ENCODE peak calls at places on chromosomes 3 and 15, in seven cellular contexts. X, S, U, P, C, T and A are unnamed samples.

GRCh38 chr3:55567615-55568014 is 80.5 kb upstream of the WNT5A start:
- DNase-seq in X (no peak), S (no peak), U (no peak), P (peak), C (no peak), T (no peak), A (no peak)

GRCh38 chr3:109195812-109196211 is 59.3 kb downstream of the C3orf85 start:
- DNase-seq in X (no peak), S (no peak), U (peak), P (no peak), C (no peak), T (no peak), A (no peak)

GRCh38 chr15:87816016-87816415 is 440.5 kb downstream of the NTRK3 start:
- DNase-seq in X (no peak), S (no peak), U (no peak), P (peak), C (no peak), T (no peak), A (no peak)

GRCh38 chr15:33623010-33623409 is 312.2 kb downstream of the RYR3 start:
- DNase-seq in X (no peak), S (peak), U (no peak), P (no peak), C (no peak), T (no peak), A (no peak)

GRCh38 chr3:47365213-47366153 is 15.3 kb upstream of the PTPN23 start:
- DNase-seq in X (no peak), S (no peak), U (peak), P (peak), C (peak), T (no peak), A (no peak)

GRCh38 chr3:179969525-179969924 is 67.2 kb downstream of the PEX5L start:
- DNase-seq in X (no peak), S (no peak), U (peak), P (peak), C (no peak), T (no peak), A (no peak)

GRCh38 chr15:83928878-83929418 is 275.0 kb downstream of the ADAMTSL3 start:
- DNase-seq in X (no peak), S (no peak), U (no peak), P (no peak), C (no peak), T (no peak), A (peak)

GRCh38 chr15:99682455-99682854 is 50.8 kb downstream of the LYSMD4 start:
- DNase-seq in X (no peak), S (no peak), U (peak), P (peak), C (no peak), T (no peak), A (no peak)

GRCh38 chr15:42392309-42393024 is 33.2 kb downstream of the CAPN3 start:
- DNase-seq in X (no peak), S (no peak), U (no peak), P (no peak), C (peak), T (no peak), A (no peak)

DNA sequence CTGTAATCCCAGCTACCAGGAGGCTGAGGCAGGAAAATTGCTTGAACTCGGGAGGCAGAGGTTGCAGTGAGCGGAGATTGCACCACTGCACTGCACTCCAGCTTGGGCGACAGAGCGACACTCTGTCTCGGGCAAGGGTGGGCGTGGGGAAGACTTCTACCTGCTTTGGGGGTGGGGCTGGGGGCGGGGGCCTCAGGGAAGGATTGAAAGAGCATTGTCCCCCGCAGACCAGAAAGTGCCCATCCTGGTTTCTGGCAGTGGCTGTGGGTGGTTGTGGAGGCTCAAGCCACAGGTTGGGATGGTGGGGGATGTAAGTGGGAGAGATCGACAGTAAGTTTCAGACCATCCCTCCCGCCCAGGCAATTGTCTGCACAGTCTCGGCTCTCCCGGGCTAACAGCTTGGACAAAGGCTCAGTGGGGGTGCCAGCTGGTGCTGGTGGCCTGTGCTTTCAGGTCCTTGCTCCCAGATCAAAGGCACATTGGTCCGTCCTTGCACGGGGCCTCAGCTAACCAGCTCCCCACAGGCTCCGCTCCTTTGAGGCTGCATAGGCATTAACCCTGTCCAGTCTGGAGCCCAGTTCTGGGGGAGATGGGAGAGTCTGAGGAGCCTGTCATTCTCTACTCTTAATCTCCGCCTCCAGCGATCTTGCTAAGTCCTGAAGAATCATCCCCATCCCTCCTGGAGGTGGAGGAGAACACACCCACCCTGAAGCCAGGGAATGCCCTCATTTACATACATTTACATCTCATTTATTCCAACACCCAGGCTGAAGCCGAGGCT is 8.6 kb downstream of the SCN5A start:
- DNase-seq in X (peak), S (peak), U (no peak), P (no peak), C (no peak), T (peak), A (no peak)
- H3K9ac ChIP-seq in X (no peak), S (no peak), U (no peak), P (no peak), C (no peak), T (no peak), A (no peak)

GRCh38 chr3:138079901-138080300 is 35.5 kb downstream of the DZIP1L start:
- DNase-seq in X (no peak), S (no peak), U (no peak), P (no peak), C (no peak), T (no peak), A (no peak)

GRCh38 chr3:138084196-138084595 is 31.2 kb downstream of the DZIP1L start:
- DNase-seq in X (no peak), S (no peak), U (no peak), P (no peak), C (no peak), T (no peak), A (no peak)

GRCh38 chr3:138081371-138082084 is 33.9 kb downstream of the DZIP1L start:
- DNase-seq in X (no peak), S (no peak), U (no peak), P (peak), C (no peak), T (no peak), A (no peak)

GRCh38 chr3:138082085-138082991 is 33.1 kb downstream of the DZIP1L start:
- DNase-seq in X (no peak), S (no peak), U (peak), P (peak), C (no peak), T (no peak), A (peak)

GRCh38 chr3:138082992-138083386 is 32.4 kb downstream of the DZIP1L start:
- DNase-seq in X (no peak), S (no peak), U (peak), P (peak), C (no peak), T (no peak), A (no peak)
- H3K9ac ChIP-seq in X (no peak), S (no peak), U (peak), P (peak), C (no peak), T (no peak), A (no peak)

DNA sequence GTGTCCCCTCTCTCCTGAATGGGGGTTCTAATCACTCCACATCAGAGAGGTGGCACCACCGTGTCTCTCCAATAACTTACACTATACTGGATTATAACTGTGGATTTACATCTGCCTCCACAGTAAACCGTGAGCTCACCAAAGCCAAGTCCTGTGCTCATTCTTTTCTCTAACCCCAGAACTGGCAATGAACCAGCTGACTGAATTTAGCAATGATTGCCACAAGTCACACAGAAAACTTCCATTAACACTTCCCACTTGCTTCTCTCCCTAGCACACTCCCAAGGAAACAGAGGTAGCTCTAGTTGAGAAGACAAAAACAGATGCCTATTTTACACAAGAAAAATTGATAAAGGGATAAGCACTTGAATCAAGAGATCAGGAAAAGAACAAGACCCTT is 361.3 kb downstream of the ULK4 start:
- DNase-seq in X (no peak), S (no peak), U (no peak), P (peak), C (no peak), T (no peak), A (no peak)
- H3K9ac ChIP-seq in X (no peak), S (no peak), U (no peak), P (no peak), C (no peak), T (no peak), A (no peak)

DNA sequence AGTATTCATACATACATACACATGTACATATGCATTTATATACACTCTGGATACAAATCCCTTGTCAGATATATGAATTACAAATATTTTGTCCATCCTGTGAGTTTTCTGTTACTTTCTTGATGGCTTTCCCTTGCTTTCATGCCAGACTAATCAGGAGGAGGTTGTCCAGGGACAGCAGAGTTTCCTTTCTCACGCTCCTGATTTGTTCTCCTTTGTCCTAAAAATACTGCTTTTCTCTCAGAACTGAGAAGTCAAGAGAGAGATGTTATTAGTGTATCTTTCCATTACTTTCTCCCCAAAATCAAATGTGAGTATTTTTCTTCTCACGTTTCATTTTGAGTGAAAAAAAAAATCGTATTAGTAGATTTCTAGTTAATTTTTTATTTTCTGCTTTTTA is 12.1 kb upstream of the TCAIM start:
- DNase-seq in X (no peak), S (no peak), U (no peak), P (no peak), C (no peak), T (no peak), A (no peak)
- H3K9ac ChIP-seq in X (no peak), S (no peak), U (no peak), P (no peak), C (no peak), T (no peak), A (no peak)

GRCh38 chr3:98532709-98533571 is 1.2 kb downstream of the GPR15 start:
- DNase-seq in X (no peak), S (no peak), U (no peak), P (no peak), C (no peak), T (no peak), A (no peak)

GRCh38 chr3:98532275-98532637 is 478 bp downstream of the GPR15 start:
- DNase-seq in X (no peak), S (no peak), U (no peak), P (no peak), C (no peak), T (no peak), A (no peak)

GRCh38 chr3:98536456-98537017 is 4.8 kb downstream of the GPR15 start:
- DNase-seq in X (no peak), S (no peak), U (peak), P (no peak), C (no peak), T (no peak), A (no peak)

GRCh38 chr3:98534734-98535133 is 3.0 kb downstream of the GPR15 start:
- DNase-seq in X (no peak), S (no peak), U (no peak), P (no peak), C (no peak), T (no peak), A (no peak)

GRCh38 chr3:98534168-98534567 is 2.4 kb downstream of the GPR15 start:
- DNase-seq in X (no peak), S (no peak), U (no peak), P (no peak), C (no peak), T (no peak), A (no peak)
- H3K9ac ChIP-seq in X (no peak), S (no peak), U (no peak), P (no peak), C (no peak), T (no peak), A (no peak)

GRCh38 chr3:69541823-69542264 is 156.0 kb upstream of the FRMD4B start:
- DNase-seq in X (peak), S (no peak), U (no peak), P (peak), C (no peak), T (peak), A (no peak)
- H3K9ac ChIP-seq in X (no peak), S (no peak), U (no peak), P (no peak), C (no peak), T (peak), A (no peak)

DNA sequence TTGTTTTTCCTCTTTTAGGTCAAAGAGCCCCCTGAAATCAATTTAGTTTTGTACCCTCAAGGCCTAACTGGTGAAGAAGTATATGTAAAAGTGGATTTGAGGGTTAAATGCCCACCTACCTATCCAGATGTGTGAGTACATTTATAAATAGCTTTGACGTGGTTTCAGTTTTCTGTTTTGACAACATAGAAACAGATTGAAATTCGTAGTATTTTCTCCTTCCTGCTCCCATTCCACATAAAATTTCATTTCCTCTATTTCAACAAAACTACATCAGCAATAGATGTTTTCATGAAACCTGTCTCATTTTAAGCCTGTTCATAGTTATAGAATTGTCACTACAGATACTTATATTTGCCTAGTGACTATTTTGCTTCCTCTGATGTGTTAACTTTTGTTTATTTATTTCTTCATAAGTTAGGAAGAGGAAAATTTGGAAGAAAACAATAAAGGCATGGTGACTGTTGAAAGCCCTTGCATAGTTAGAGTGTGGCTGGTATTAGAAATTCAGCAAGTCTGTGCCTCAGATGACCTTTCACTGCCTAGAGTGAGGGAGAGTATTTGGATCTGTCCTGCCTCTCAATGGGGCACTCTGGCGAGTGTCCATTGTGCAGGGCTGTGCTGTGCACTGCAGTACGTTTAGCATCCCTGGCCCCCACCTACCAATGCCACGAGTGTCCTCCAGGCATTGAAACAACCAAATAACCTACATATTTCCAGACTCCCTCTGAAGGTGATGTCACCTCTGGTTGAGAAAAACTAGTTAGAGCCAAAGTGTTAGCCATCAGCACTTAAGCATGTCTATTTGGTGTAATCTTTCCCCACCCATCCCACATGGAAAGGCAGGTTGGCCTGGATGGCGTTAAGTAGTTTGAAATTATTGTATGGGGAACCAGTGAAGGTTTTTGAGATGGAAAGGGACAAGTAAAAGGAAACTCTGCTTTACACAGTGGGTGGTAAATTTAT is 5.9 kb downstream of the EIF2AK4 start:
- DNase-seq in X (no peak), S (no peak), U (no peak), P (peak), C (no peak), T (no peak), A (peak)
- H3K9ac ChIP-seq in X (no peak), S (no peak), U (no peak), P (no peak), C (no peak), T (no peak), A (peak)

GRCh38 chr3:141336672-141337522 is 31.4 kb upstream of the ZBTB38 start:
- DNase-seq in X (no peak), S (no peak), U (peak), P (peak), C (no peak), T (no peak), A (no peak)
- H3K9ac ChIP-seq in X (no peak), S (no peak), U (no peak), P (peak), C (no peak), T (no peak), A (no peak)

GRCh38 chr3:110815008-110815583 is 256.5 kb upstream of the NECTIN3 start:
- DNase-seq in X (no peak), S (no peak), U (peak), P (peak), C (no peak), T (no peak), A (no peak)

GRCh38 chr3:110816008-110816407 is 255.6 kb upstream of the NECTIN3 start:
- DNase-seq in X (no peak), S (no peak), U (no peak), P (peak), C (no peak), T (no peak), A (peak)

GRCh38 chr3:110813541-110813940 is 258.1 kb upstream of the NECTIN3 start:
- DNase-seq in X (no peak), S (no peak), U (peak), P (no peak), C (no peak), T (no peak), A (no peak)

GRCh38 chr3:110811050-110811449 is 260.6 kb upstream of the NECTIN3 start:
- DNase-seq in X (no peak), S (no peak), U (peak), P (peak), C (no peak), T (no peak), A (no peak)

DNA sequence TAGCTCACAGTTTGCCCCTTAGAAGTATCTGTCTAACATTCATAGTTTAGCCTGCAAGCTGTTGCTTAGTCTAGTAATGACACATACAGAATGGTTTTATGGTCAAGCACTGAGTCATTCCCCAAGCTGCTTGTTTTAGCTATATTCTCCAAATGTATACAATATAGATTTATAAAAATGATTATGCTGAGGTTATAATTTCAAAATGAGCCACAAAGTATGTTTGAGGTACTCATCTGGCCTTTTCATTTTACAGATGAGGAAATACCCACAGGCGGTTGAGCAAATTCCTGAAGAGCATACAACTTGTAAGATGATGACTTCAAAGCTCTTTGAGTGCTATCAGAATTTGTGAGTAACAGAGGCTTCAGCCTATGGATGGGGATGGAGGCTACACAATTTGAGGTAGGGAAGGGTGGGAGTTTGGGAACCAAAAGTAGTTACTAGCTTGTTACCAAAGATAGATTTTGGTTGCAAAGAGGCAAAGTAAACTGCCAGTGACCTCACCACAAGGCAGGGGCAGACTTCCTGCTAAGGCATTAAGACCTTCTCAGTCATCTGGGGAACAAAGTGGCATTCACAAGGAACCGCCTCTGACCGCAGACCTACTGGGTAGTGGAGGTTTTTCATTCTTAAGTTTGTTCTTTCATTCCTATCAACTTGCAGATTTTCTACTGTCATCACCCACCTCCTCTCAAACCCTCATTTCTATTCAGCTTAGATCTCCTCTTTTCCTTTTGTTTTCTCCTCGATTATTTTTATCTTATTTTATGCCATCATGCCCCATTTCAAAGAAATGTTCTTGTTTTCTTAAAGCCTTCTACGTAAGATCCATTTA is 257.2 kb upstream of the NECTIN3 start:
- DNase-seq in X (no peak), S (peak), U (peak), P (peak), C (peak), T (no peak), A (peak)
- H3K9ac ChIP-seq in X (no peak), S (no peak), U (peak), P (peak), C (no peak), T (no peak), A (no peak)